ENCODE peak calls at places on chromosomes 2 and 18, in eight cellular contexts. Z, P, I, E, F, C, L and R are unnamed samples.

GRCh38 chr2:176099737-176100546 is at the start of gene HOXD12:
- DNase-seq in Z (no peak), P (no peak), I (no peak), E (no peak), F (no peak), C (no peak), L (no peak), R (no peak)

GRCh38 chr2:42040643-42041277 is 7.1 kb upstream of the PKDCC start:
- DNase-seq in Z (no peak), P (peak), I (no peak), E (no peak), F (no peak), C (no peak), L (no peak), R (no peak)

GRCh38 chr2:239695106-239695727 is 294.4 kb upstream of the HDAC4 start:
- DNase-seq in Z (no peak), P (no peak), I (no peak), E (no peak), F (no peak), C (no peak), L (no peak), R (no peak)

GRCh38 chr18:76064998-76065397 is 430.0 kb downstream of the ZNF516 start:
- DNase-seq in Z (no peak), P (peak), I (peak), E (no peak), F (peak), C (no peak), L (no peak), R (no peak)

GRCh38 chr2:120384486-120385354 is 38.8 kb downstream of the INHBB start:
- DNase-seq in Z (no peak), P (no peak), I (no peak), E (no peak), F (no peak), C (peak), L (peak), R (no peak)

GRCh38 chr2:132421198-132421780 is 4.7 kb downstream of the GPR39 start:
- DNase-seq in Z (no peak), P (no peak), I (no peak), E (no peak), F (no peak), C (no peak), L (no peak), R (no peak)

GRCh38 chr2:226215902-226216503 is 583.6 kb downstream of the IRS1 start:
- DNase-seq in Z (peak), P (peak), I (peak), E (peak), F (peak), C (peak), L (no peak), R (peak)

GRCh38 chr2:147696426-147696825 is 148.4 kb upstream of the ACVR2A start:
- DNase-seq in Z (no peak), P (no peak), I (no peak), E (no peak), F (no peak), C (no peak), L (no peak), R (no peak)

GRCh38 chr2:241018051-241018891 is 19.9 kb downstream of the SNED1 start:
- DNase-seq in Z (no peak), P (no peak), I (no peak), E (no peak), F (no peak), C (no peak), L (no peak), R (no peak)

GRCh38 chr2:160353166-160353565 is 140.4 kb downstream of the RBMS1 start:
- DNase-seq in Z (no peak), P (no peak), I (no peak), E (peak), F (no peak), C (no peak), L (no peak), R (no peak)

GRCh38 chr18:41695441-41695840 is 259.6 kb upstream of the PIK3C3 start:
- DNase-seq in Z (no peak), P (no peak), I (no peak), E (peak), F (no peak), C (no peak), L (no peak), R (no peak)

GRCh38 chr2:235045973-235046343 is 94.1 kb downstream of the SH3BP4 start:
- DNase-seq in Z (no peak), P (no peak), I (no peak), E (no peak), F (no peak), C (no peak), L (no peak), R (no peak)

GRCh38 chr2:70983506-70984227 is 5.2 kb downstream of the ANKRD53 start:
- DNase-seq in Z (no peak), P (no peak), I (no peak), E (no peak), F (no peak), C (no peak), L (no peak), R (no peak)

GRCh38 chr2:183253441-183254130 is 129.3 kb downstream of the NUP35 start:
- DNase-seq in Z (no peak), P (no peak), I (peak), E (no peak), F (no peak), C (no peak), L (no peak), R (no peak)

GRCh38 chr2:122447237-122447636 is 691.8 kb downstream of the TSN start:
- DNase-seq in Z (no peak), P (no peak), I (no peak), E (no peak), F (no peak), C (no peak), L (no peak), R (no peak)

GRCh38 chr2:23380562-23381065 is 4.4 kb upstream of the KLHL29 start:
- DNase-seq in Z (no peak), P (no peak), I (no peak), E (peak), F (no peak), C (no peak), L (peak), R (no peak)

GRCh38 chr18:39344487-39344886 is 1778.9 kb upstream of the CELF4 start:
- DNase-seq in Z (no peak), P (no peak), I (no peak), E (no peak), F (no peak), C (peak), L (no peak), R (no peak)

GRCh38 chr2:88874063-88874657 is 182.7 kb downstream of the RPIA start:
- DNase-seq in Z (peak), P (peak), I (peak), E (peak), F (no peak), C (peak), L (no peak), R (peak)
- TF ChIP-seq POLR2AphosphoS5 in Z (no peak), P (no peak), I (no peak), E (no peak), F (no peak), C (no peak), L (no peak), R (no peak)

GRCh38 chr2:231923951-231924888 is 2.0 kb downstream of the NPPC start:
- DNase-seq in Z (no peak), P (no peak), I (no peak), E (no peak), F (no peak), C (no peak), L (no peak), R (no peak)

GRCh38 chr2:231926180-231926741 is at the start of gene NPPC:
- DNase-seq in Z (no peak), P (peak), I (peak), E (peak), F (no peak), C (peak), L (no peak), R (no peak)

GRCh38 chr2:231924889-231925275 is 1.3 kb downstream of the NPPC start:
- DNase-seq in Z (no peak), P (no peak), I (no peak), E (peak), F (no peak), C (no peak), L (no peak), R (no peak)

GRCh38 chr2:231926761-231927565 is 767 bp upstream of the NPPC start:
- DNase-seq in Z (no peak), P (peak), I (no peak), E (no peak), F (no peak), C (no peak), L (no peak), R (no peak)

GRCh38 chr2:231925303-231926179 is 655 bp downstream of the NPPC start:
- DNase-seq in Z (peak), P (peak), I (peak), E (peak), F (peak), C (peak), L (no peak), R (no peak)
- TF ChIP-seq EZH2 in Z (no peak), P (no peak), I (no peak), E (no peak), F (no peak), C (peak), L (no peak), R (no peak)

GRCh38 chr2:127676906-127677305 is 1.6 kb upstream of the LIMS2 start:
- DNase-seq in Z (no peak), P (no peak), I (no peak), E (no peak), F (no peak), C (no peak), L (no peak), R (no peak)
- TF ChIP-seq POLR2AphosphoS5 in Z (no peak), P (no peak), I (no peak), E (no peak), F (no peak), C (no peak), L (no peak), R (no peak)

DNA sequence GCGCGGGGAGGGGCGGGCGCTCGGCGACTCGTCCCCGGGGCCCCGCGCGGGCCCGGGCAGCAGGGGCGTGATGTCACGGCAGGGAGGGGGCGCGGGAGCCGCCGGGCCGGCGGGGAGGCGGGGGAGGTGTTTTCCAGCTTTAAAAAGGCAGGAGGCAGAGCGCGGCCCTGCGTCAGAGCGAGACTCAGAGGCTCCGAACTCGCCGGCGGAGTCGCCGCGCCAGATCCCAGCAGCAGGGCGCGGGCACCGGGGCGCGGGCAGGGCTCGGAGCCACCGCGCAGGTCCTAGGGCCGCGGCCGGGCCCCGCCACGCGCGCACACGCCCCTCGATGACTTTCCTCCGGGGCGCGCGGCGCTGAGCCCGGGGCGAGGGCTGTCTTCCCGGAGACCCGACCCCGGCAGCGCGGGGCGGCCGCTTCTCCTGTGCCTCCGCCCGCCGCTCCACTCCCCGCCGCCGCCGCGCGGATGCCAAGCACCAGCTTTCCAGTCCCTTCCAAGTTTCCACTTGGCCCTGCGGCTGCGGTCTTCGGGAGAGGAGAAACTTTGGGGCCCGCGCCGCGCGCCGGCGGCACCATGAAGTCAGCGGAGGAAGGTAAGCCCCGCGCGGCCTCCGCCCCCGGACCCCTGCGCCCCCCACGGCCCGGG is at the start of gene NFATC1:
- DNase-seq in Z (no peak), P (peak), I (peak), E (peak), F (no peak), C (no peak), L (no peak), R (no peak)
- TF ChIP-seq EZH2 in Z (no peak), P (peak), I (no peak), E (no peak), F (no peak), C (no peak), L (no peak), R (no peak)

DNA sequence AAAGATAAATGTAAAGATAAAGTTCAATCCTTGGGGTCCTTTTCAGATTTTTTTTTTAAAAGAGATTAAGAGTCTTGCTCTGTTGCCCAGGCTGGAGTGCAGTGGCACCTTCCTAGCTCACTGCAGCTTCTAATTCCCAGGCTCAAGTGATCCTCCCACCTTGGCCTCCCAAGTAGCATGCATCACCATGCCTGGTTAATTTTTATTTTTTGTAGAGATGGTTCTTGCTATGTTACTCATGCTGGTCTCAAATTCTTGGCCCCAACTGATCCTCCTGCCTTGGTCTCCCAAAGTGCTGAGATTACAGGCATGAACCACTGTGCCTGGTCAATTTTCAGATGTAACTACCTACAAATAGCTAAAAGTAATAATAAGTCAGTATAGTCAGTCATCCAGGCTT is 21.1 kb downstream of the NFE2L2 start:
- DNase-seq in Z (no peak), P (no peak), I (no peak), E (no peak), F (no peak), C (no peak), L (no peak), R (no peak)
- TF ChIP-seq POLR2AphosphoS5 in Z (no peak), P (no peak), I (no peak), E (no peak), F (no peak), C (no peak), L (no peak), R (no peak)

GRCh38 chr18:22167091-22167470 is 2.3 kb upstream of the GATA6 start:
- DNase-seq in Z (no peak), P (no peak), I (no peak), E (no peak), F (no peak), C (no peak), L (no peak), R (no peak)

GRCh38 chr18:22165603-22166069 is 3.8 kb upstream of the GATA6 start:
- DNase-seq in Z (no peak), P (no peak), I (no peak), E (no peak), F (no peak), C (no peak), L (no peak), R (no peak)

GRCh38 chr18:22165049-22165602 is 4.3 kb upstream of the GATA6 start:
- DNase-seq in Z (no peak), P (peak), I (no peak), E (no peak), F (no peak), C (no peak), L (no peak), R (no peak)

GRCh38 chr18:22167471-22168151 is 1.8 kb upstream of the GATA6 start:
- DNase-seq in Z (no peak), P (peak), I (no peak), E (peak), F (no peak), C (no peak), L (no peak), R (no peak)

GRCh38 chr18:22166070-22166972 is 3.1 kb upstream of the GATA6 start:
- DNase-seq in Z (no peak), P (no peak), I (no peak), E (peak), F (no peak), C (no peak), L (no peak), R (no peak)
- TF ChIP-seq EZH2 in Z (no peak), P (peak), I (no peak), E (no peak), F (peak), C (no peak), L (no peak), R (peak)

DNA sequence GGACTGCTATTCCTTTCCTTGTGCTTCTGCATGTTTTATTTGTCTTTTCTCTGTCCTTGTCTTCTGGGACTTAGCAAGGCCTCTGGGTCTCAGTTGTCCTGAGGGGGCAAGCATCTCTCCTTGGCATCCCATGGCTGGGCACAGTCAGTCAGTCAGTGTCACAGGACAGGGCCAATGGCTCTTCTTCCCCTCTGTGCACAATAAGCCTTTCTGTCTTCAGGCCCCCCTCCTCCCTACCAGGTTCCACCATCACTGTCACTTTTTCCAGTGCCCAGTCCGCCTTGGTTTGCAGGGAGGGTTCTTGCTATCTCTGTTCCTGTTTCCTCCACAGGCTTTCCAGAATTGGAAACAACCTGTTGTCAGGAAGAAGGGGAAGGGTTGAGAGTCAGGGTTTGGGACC is 1.8 kb upstream of the VAMP5 start:
- DNase-seq in Z (no peak), P (no peak), I (no peak), E (no peak), F (no peak), C (no peak), L (no peak), R (no peak)
- TF ChIP-seq POLR2AphosphoS5 in Z (no peak), P (no peak), I (no peak), E (no peak), F (no peak), C (no peak), L (no peak), R (no peak)

DNA sequence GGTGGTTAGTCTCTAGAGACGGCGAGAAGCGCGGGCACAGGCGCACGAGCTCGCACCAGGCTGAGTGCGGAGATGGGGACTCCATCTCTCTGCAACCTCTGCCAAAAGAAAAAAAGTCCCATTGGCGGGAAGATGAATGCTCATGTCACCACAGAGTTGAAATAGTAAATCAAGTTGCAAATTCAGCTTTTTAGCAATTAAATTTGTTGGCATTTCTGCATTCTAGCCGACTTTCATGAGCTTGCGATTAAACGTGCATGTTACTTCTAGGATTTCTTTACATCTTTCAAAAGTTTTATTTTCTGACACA is 584 bp downstream of the CHAC2 start:
- DNase-seq in Z (no peak), P (peak), I (peak), E (no peak), F (no peak), C (no peak), L (no peak), R (no peak)
- TF ChIP-seq EZH2 in Z (no peak), P (no peak), I (no peak), E (no peak), F (no peak), C (no peak), L (no peak), R (no peak)

DNA sequence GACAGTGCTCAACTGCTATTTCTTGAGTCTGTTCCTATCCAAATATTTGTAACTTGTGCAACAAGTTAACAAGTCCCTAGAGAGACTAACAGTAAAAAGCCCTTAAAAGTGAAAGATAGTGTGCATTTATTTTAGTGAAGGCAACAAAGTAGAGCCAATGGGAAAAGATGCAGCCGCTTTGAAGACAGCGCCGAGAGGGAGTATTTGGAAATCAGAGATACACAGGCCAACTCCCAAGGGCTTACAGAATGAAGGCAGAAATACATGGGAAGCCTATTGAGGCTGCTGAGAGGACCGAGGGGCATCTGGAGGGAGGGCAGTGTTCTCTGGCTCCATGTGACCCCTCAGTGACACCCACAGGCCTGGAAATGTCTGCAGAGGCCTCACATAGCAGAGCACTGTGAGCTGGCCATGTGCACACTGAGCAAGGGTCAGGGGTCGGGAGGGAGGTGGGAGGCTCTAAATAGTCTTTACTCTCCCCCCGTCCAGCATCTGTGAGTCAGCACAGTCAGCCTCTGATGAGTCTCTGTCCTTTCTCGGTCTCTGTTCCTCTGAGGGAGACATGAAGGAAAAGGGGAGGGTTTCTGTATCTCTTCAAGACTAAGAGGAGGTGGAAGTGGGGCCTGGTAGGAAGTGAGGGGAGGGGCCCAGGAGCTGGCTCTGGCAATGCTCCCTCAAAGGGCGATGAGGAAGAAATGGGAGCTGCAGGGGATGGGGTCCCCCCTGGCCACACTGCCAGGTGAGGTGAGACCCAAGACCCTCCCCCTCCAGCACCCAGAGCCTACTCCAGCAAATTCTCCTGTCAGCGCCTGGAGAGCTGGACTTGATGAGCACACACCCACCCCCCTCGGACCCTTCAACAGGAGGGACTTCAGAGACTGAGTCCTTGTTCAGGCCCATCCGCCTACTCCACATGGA is 133.6 kb downstream of the SP3 start:
- DNase-seq in Z (no peak), P (no peak), I (no peak), E (no peak), F (no peak), C (no peak), L (no peak), R (no peak)
- TF ChIP-seq POLR2AphosphoS5 in Z (no peak), P (no peak), I (no peak), E (no peak), F (no peak), C (no peak), L (no peak), R (no peak)